ENCODE peak calls at places on chromosomes 7 and 10, in four cellular contexts. One of them, this sample, is unnamed.

GRCh38 chr7:101625076-101625914 is 3.8 kb downstream of the MYL10 start:
- DNase-seq in hepatocyte: no peak
- DNase-seq in HCT116: no peak
- DNase-seq in GM23338: peak
- DNase-seq in this sample: no peak

GRCh38 chr10:65194131-65194530 is 1672.9 kb downstream of the REEP3 start:
- DNase-seq in GM23338: no peak
- DNase-seq in hepatocyte: no peak
- DNase-seq in HCT116: no peak
- DNase-seq in this sample: no peak

GRCh38 chr10:78594938-78595645 is 473.7 kb upstream of the ZMIZ1 start:
- DNase-seq in GM23338: no peak
- DNase-seq in hepatocyte: no peak
- DNase-seq in HCT116: no peak
- DNase-seq in this sample: no peak

GRCh38 chr7:124722292-124722691 is 43.3 kb downstream of the GPR37 start:
- DNase-seq in GM23338: no peak
- DNase-seq in HCT116: no peak
- DNase-seq in hepatocyte: no peak
- DNase-seq in this sample: no peak

GRCh38 chr10:62650411-62650810 is 154.1 kb upstream of the ADO start:
- DNase-seq in HCT116: no peak
- DNase-seq in hepatocyte: no peak
- DNase-seq in GM23338: no peak
- DNase-seq in this sample: no peak

GRCh38 chr10:54554028-54554427 is 247.0 kb downstream of the PCDH15 start:
- DNase-seq in hepatocyte: no peak
- DNase-seq in GM23338: no peak
- DNase-seq in HCT116: no peak
- DNase-seq in this sample: no peak

GRCh38 chr10:86363184-86363832 is 3.3 kb downstream of the GRID1 start:
- DNase-seq in hepatocyte: peak
- DNase-seq in HCT116: no peak
- DNase-seq in GM23338: peak
- DNase-seq in this sample: no peak

GRCh38 chr10:96622330-96622729 is 35.5 kb upstream of the TM9SF3 start:
- DNase-seq in GM23338: no peak
- DNase-seq in hepatocyte: no peak
- DNase-seq in HCT116: no peak
- DNase-seq in this sample: no peak

GRCh38 chr10:22740180-22740579 is 25.8 kb upstream of the PIP4K2A start:
- DNase-seq in GM23338: no peak
- DNase-seq in HCT116: no peak
- DNase-seq in hepatocyte: no peak
- DNase-seq in this sample: no peak

GRCh38 chr10:22620140-22620857 is 94.1 kb downstream of the PIP4K2A start:
- DNase-seq in GM23338: no peak
- DNase-seq in hepatocyte: no peak
- DNase-seq in HCT116: peak
- DNase-seq in this sample: no peak

GRCh38 chr7:82020076-82020475 is 250.2 kb upstream of the HGF start:
- DNase-seq in hepatocyte: no peak
- DNase-seq in HCT116: no peak
- DNase-seq in GM23338: no peak
- DNase-seq in this sample: no peak

GRCh38 chr10:122327237-122328206 is 47.0 kb upstream of the PLEKHA1 start:
- DNase-seq in GM23338: no peak
- DNase-seq in HCT116: no peak
- DNase-seq in hepatocyte: no peak
- DNase-seq in this sample: no peak
- H3K27ac ChIP-seq in GM23338: no peak
- H3K27ac ChIP-seq in HCT116: no peak
- H3K27ac ChIP-seq in hepatocyte: no peak
- H3K27ac ChIP-seq in this sample: no peak

GRCh38 chr10:84195044-84195830 is 900 bp downstream of the CDHR1 start:
- DNase-seq in hepatocyte: no peak
- DNase-seq in GM23338: no peak
- DNase-seq in HCT116: no peak
- DNase-seq in this sample: no peak
- TF ChIP-seq EZH2 in hepatocyte: no peak
- TF ChIP-seq EZH2 in GM23338: no peak
- TF ChIP-seq EZH2 in HCT116: no peak
- TF ChIP-seq EZH2 in this sample: no peak

GRCh38 chr10:9205558-9205957 is 1151.1 kb downstream of the GATA3 start:
- DNase-seq in HCT116: no peak
- DNase-seq in GM23338: no peak
- DNase-seq in hepatocyte: no peak
- DNase-seq in this sample: no peak
- H3K27ac ChIP-seq in HCT116: no peak
- H3K27ac ChIP-seq in GM23338: no peak
- H3K27ac ChIP-seq in hepatocyte: no peak
- H3K27ac ChIP-seq in this sample: no peak

GRCh38 chr10:114044251-114045070 is 795 bp downstream of the ADRB1 start:
- DNase-seq in HCT116: no peak
- DNase-seq in hepatocyte: peak
- DNase-seq in GM23338: peak
- DNase-seq in this sample: no peak

GRCh38 chr10:114045071-114045737 is 1.5 kb downstream of the ADRB1 start:
- DNase-seq in HCT116: no peak
- DNase-seq in GM23338: peak
- DNase-seq in hepatocyte: peak
- DNase-seq in this sample: no peak

GRCh38 chr10:114043532-114044250 is at the start of gene ADRB1:
- DNase-seq in GM23338: peak
- DNase-seq in HCT116: peak
- DNase-seq in hepatocyte: peak
- DNase-seq in this sample: no peak

GRCh38 chr10:114041166-114041565 is 2.5 kb upstream of the ADRB1 start:
- DNase-seq in HCT116: no peak
- DNase-seq in GM23338: no peak
- DNase-seq in hepatocyte: no peak
- DNase-seq in this sample: no peak

DNA sequence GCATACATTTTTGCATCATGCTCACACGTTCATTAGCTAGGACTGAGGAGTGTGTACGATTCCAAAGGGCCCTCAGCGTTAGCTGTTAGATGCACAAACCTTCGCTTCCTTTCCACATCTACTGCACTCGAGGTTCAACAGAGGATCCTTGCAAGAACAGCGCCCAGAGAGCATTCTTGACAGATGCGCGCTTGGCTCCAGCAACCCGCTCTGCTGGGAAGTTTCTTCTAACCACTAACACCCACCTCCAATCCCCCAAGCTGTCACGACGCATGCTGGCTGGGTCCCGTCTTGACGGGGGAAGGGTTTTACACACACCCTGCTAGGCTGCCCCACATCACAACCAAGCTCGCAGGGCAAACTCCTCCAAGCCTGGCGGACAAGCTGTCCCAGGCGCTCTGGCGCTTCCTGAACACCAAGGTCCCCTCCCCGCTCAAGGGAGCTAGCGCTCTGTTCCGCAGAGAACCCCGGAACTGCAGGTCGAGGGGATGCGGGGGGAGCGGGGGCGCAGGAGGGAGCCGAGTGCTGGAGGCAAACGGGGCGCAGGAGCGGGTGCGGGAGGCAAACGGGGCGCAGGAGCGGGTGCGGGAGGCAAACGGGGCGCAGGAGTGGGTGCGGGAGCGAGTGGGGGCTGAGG is 653 bp upstream of the ADRB1 start:
- DNase-seq in GM23338: peak
- DNase-seq in HCT116: peak
- DNase-seq in hepatocyte: peak
- DNase-seq in this sample: no peak
- TF ChIP-seq EZH2 in GM23338: peak
- TF ChIP-seq EZH2 in HCT116: no peak
- TF ChIP-seq EZH2 in hepatocyte: peak
- TF ChIP-seq EZH2 in this sample: no peak

GRCh38 chr7:127389321-127389720 is 3.2 kb downstream of the ZNF800 start:
- DNase-seq in hepatocyte: no peak
- DNase-seq in HCT116: no peak
- DNase-seq in GM23338: no peak
- DNase-seq in this sample: no peak

GRCh38 chr7:127390186-127390816 is 2.2 kb downstream of the ZNF800 start:
- DNase-seq in GM23338: no peak
- DNase-seq in HCT116: no peak
- DNase-seq in hepatocyte: no peak
- DNase-seq in this sample: no peak

GRCh38 chr7:127392182-127392565 is 334 bp downstream of the ZNF800 start:
- DNase-seq in hepatocyte: peak
- DNase-seq in HCT116: no peak
- DNase-seq in GM23338: peak
- DNase-seq in this sample: no peak

GRCh38 chr7:127391591-127392181 is 822 bp downstream of the ZNF800 start:
- DNase-seq in hepatocyte: peak
- DNase-seq in HCT116: no peak
- DNase-seq in GM23338: peak
- DNase-seq in this sample: no peak

GRCh38 chr7:127390817-127391590 is 1.5 kb downstream of the ZNF800 start:
- DNase-seq in HCT116: no peak
- DNase-seq in hepatocyte: no peak
- DNase-seq in GM23338: no peak
- DNase-seq in this sample: no peak
- H3K27ac ChIP-seq in HCT116: peak
- H3K27ac ChIP-seq in hepatocyte: peak
- H3K27ac ChIP-seq in GM23338: no peak
- H3K27ac ChIP-seq in this sample: no peak

GRCh38 chr7:158471716-158472115 is 115.9 kb downstream of the PTPRN2 start:
- DNase-seq in HCT116: no peak
- DNase-seq in GM23338: no peak
- DNase-seq in hepatocyte: no peak
- DNase-seq in this sample: no peak
- TF ChIP-seq EZH2 in HCT116: no peak
- TF ChIP-seq EZH2 in GM23338: no peak
- TF ChIP-seq EZH2 in hepatocyte: no peak
- TF ChIP-seq EZH2 in this sample: no peak

GRCh38 chr7:130349911-130350782 is 5.5 kb downstream of the CPA5 start:
- DNase-seq in GM23338: no peak
- DNase-seq in hepatocyte: no peak
- DNase-seq in HCT116: no peak
- DNase-seq in this sample: no peak

GRCh38 chr7:130350945-130351663 is 6.5 kb downstream of the CPA5 start:
- DNase-seq in GM23338: no peak
- DNase-seq in HCT116: no peak
- DNase-seq in hepatocyte: no peak
- DNase-seq in this sample: no peak

GRCh38 chr7:130352335-130353074 is 7.9 kb downstream of the CPA5 start:
- DNase-seq in GM23338: no peak
- DNase-seq in HCT116: no peak
- DNase-seq in hepatocyte: no peak
- DNase-seq in this sample: no peak

GRCh38 chr7:130353196-130353595 is 8.6 kb downstream of the CPA5 start:
- DNase-seq in GM23338: no peak
- DNase-seq in HCT116: no peak
- DNase-seq in hepatocyte: no peak
- DNase-seq in this sample: no peak

DNA sequence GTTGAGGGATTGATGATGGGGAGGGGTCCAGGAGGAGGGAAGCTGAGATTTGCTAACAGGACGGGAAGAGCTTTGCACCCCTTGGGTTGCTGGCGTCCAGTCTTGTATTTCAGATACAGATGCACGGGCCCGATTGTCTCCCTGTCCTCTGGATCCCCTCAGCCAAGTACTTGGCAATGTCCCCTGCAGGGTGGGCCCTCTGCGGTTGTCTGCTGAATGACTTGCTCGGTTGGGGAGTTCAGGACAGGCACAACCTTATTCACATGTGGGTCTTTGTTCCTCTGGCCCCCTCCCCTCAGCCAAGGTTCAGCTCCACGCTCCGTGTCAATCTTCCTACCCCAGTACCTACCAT is 7.0 kb downstream of the CPA5 start:
- DNase-seq in GM23338: no peak
- DNase-seq in hepatocyte: no peak
- DNase-seq in HCT116: no peak
- DNase-seq in this sample: no peak
- H3K27ac ChIP-seq in GM23338: no peak
- H3K27ac ChIP-seq in hepatocyte: peak
- H3K27ac ChIP-seq in HCT116: no peak
- H3K27ac ChIP-seq in this sample: no peak

This sample was measured in SK-N-MC.